ENCODE peak calls at places on chromosomes 12 and 14, in four cellular contexts. P is HCT116, I is transverse colon, F is stomach. D is an unnamed sample. For H3K27me3, the result is how much of the 10 kb centered on the place peaks cover.

GRCh38 chr12:1880153-1880845 is 38.2 kb downstream of the CACNA2D4 start:
- DNase-seq in P (no peak), I (no peak), F (no peak), D (peak)

GRCh38 chr12:5276327-5276880 is 155.5 kb upstream of the NTF3 start:
- DNase-seq in P (no peak), I (no peak), F (no peak), D (no peak)

GRCh38 chr12:68507657-68508056 is 103.0 kb upstream of the RAP1B start:
- DNase-seq in P (no peak), I (no peak), F (no peak), D (no peak)

GRCh38 chr12:114408881-114409795 is 3.2 kb upstream of the TBX5 start:
- DNase-seq in P (no peak), I (no peak), F (no peak), D (no peak)

GRCh38 chr12:127399451-127399850 is 867.5 kb upstream of the TMEM132C start:
- DNase-seq in P (no peak), I (no peak), F (no peak), D (peak)

GRCh38 chr12:5248230-5248629 is 183.7 kb upstream of the NTF3 start:
- DNase-seq in P (no peak), I (no peak), F (no peak), D (no peak)

GRCh38 chr14:75427482-75428229 is at the start of gene JDP2:
- DNase-seq in P (peak), I (peak), F (peak), D (peak)

GRCh38 chr12:14885718-14886201 is at the start of gene MGP:
- DNase-seq in P (no peak), I (peak), F (no peak), D (peak)

GRCh38 chr12:66044731-66045130 is 85.8 kb downstream of the LLPH start:
- DNase-seq in P (no peak), I (no peak), F (no peak), D (peak)

GRCh38 chr14:90891326-90891725 is 75.1 kb upstream of the TTC7B start:
- DNase-seq in P (no peak), I (no peak), F (no peak), D (no peak)

GRCh38 chr14:75125617-75126016 is 1.2 kb downstream of the NEK9 start:
- DNase-seq in P (no peak), I (no peak), F (no peak), D (no peak)

GRCh38 chr14:90999299-90999698 is 61.1 kb downstream of the RPS6KA5 start:
- DNase-seq in P (no peak), I (no peak), F (no peak), D (no peak)

GRCh38 chr14:33704486-33704885 is 246.4 kb downstream of the EGLN3 start:
- DNase-seq in P (no peak), I (no peak), F (no peak), D (no peak)

GRCh38 chr14:33696165-33696564 is 254.7 kb downstream of the EGLN3 start:
- DNase-seq in P (no peak), I (no peak), F (no peak), D (no peak)

GRCh38 chr14:33702293-33702692 is 248.6 kb downstream of the EGLN3 start:
- DNase-seq in P (no peak), I (no peak), F (no peak), D (no peak)

GRCh38 chr14:33699300-33699699 is 251.6 kb downstream of the EGLN3 start:
- DNase-seq in P (no peak), I (no peak), F (no peak), D (no peak)

GRCh38 chr14:33700052-33700451 is 250.8 kb downstream of the EGLN3 start:
- DNase-seq in P (no peak), I (no peak), F (no peak), D (no peak)
- H3K27ac ChIP-seq in P (no peak), I (no peak), F (no peak), D (no peak)

GRCh38 chr12:54052745-54053624 is 650 bp upstream of the HOXC4 start:
- DNase-seq in P (no peak), I (no peak), F (no peak), D (no peak)
- H3K27me3 ChIP-seq in P (under half), I (half or more), F (half or more), D (under half)

DNA sequence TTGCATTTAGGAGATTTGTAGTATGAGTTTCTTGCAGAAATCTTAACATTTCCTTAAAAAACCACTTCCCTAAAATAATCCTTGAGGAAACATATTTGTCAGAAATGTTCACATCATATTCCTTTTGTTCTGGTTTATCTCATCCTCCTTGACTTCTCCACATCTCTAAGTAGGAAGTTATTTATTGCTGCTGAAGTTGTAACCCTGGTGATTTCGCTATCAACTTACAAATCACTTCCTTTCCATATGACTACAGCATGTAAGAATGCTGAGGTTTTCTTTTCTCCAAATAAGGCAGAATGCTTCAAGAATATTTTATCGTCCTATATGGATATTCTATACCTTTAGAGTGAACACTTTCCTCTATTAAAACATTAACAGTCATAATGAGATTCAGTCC is 751.7 kb downstream of the NRXN3 start:
- DNase-seq in P (no peak), I (no peak), F (no peak), D (no peak)
- TF ChIP-seq POLR2AphosphoS5 in P (no peak), I (no peak), F (no peak), D (no peak)

GRCh38 chr12:57524814-57525614 is 2.4 kb downstream of the MBD6 start:
- DNase-seq in P (no peak), I (peak), F (no peak), D (no peak)
- H3K27ac ChIP-seq in P (no peak), I (no peak), F (no peak), D (peak)

DNA sequence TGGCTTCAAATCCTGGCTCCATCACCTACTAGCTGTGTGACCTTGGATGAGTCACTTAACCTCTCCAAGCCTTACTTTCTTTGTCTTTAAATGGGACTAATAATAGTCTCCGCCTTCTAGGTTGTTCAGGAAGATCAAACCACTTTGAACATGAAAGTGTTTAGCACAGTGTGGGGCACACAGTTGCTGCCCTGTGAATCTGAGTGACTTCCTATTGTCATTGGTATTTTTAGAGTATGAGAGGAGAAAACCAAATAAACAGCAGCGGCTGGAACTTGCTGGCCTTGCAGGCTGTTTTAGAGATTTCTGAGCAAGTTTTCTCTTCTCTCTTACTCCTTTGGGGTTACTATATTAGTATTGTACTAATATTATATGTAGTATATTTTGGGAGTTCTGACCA is 120.7 kb upstream of the MYL2 start:
- DNase-seq in P (no peak), I (no peak), F (no peak), D (no peak)
- H3K27me3 ChIP-seq in P (under half), I (under half), F (half or more), D (under half)

D was measured in esophagus muscularis mucosa.